ENCODE peak calls at places on chromosomes 4 and X, in six cellular contexts. W is fibroblast of lung, G is upper lobe of right lung, C is GM12865, P is coronary artery, M is left lung. V is an unnamed sample.

GRCh38 chr4:3868146-3868840 is 102.1 kb downstream of the ADRA2C start:
- DNase-seq in C (no peak), G (peak; percentile 43), M (peak; percentile 68), P (peak; percentile 29), W (peak; percentile 4), V (no peak)

GRCh38 chrX:68409154-68409553 is 24.1 kb downstream of the OPHN1 start:
- DNase-seq in W (no peak), C (no peak), M (no peak), P (no peak), G (no peak), V (no peak)

GRCh38 chr4:184684491-184685189 is 35.1 kb downstream of the PRIMPOL start:
- DNase-seq in M (no peak), C (no peak), P (no peak), W (no peak), G (no peak), V (no peak)

GRCh38 chrX:40266490-40267333 is 169.0 kb upstream of the BCOR start:
- DNase-seq in W (peak; percentile 63), M (peak; percentile 89), P (peak; percentile 77), C (no peak), G (peak; percentile 86), V (no peak)

GRCh38 chrX:129478516-129478915 is 44.8 kb downstream of the SMARCA1 start:
- DNase-seq in P (no peak), C (no peak), W (peak; percentile 81), G (no peak), M (no peak), V (no peak)

GRCh38 chr4:128917781-128918180 is 108.3 kb downstream of the JADE1 start:
- DNase-seq in C (peak; percentile 57), W (no peak), G (no peak), M (no peak), P (no peak), V (no peak)

GRCh38 chr4:13944095-13944501 is 316.6 kb upstream of the BOD1L1 start:
- DNase-seq in P (no peak), W (no peak), G (no peak), C (no peak), M (no peak), V (no peak)

GRCh38 chr4:88143504-88143903 is 14.9 kb downstream of the ABCG2 start:
- DNase-seq in W (peak; percentile 18), M (no peak), G (no peak), C (no peak), P (no peak), V (no peak)

GRCh38 chr4:13783800-13784411 is 156.4 kb upstream of the BOD1L1 start:
- DNase-seq in G (no peak), C (peak; percentile 26), W (no peak), M (no peak), P (no peak), V (no peak)

GRCh38 chr4:130738233-130738632 is 1642.3 kb downstream of the C4orf33 start:
- DNase-seq in W (no peak), C (no peak), M (peak; percentile 14), P (no peak), G (no peak), V (no peak)

GRCh38 chr4:8181119-8181518 is 18.0 kb upstream of the SH3TC1 start:
- DNase-seq in C (no peak), W (no peak), G (no peak), M (no peak), P (no peak), V (no peak)

GRCh38 chr4:151029537-151029936 is 14.5 kb upstream of the LRBA start:
- DNase-seq in C (no peak), P (no peak), W (no peak), G (no peak), M (peak; percentile 36), V (no peak)

GRCh38 chr4:18162453-18162852 is 140.9 kb upstream of the LCORL start:
- DNase-seq in C (no peak), M (no peak), P (no peak), G (no peak), W (no peak), V (no peak)

GRCh38 chr4:8238515-8239053 is 31.0 kb upstream of the HTRA3 start:
- DNase-seq in G (no peak), C (no peak), M (peak; percentile 76), W (no peak), P (no peak), V (no peak)

GRCh38 chr4:155953151-155954117 is at the start of gene CTSO:
- DNase-seq in P (peak; percentile 81), C (peak; percentile 89), W (peak; percentile 92), G (peak; percentile 91), M (peak; percentile 92), V (peak; percentile 20)

GRCh38 chr4:182556576-182556975 is 313.4 kb downstream of the TENM3 start:
- DNase-seq in P (no peak), W (peak; percentile 9), C (no peak), G (no peak), M (no peak), V (no peak)

GRCh38 chr4:124181045-124181444 is 531.5 kb downstream of the ANKRD50 start:
- DNase-seq in P (no peak), G (no peak), W (no peak), M (no peak), C (no peak), V (no peak)

DNA sequence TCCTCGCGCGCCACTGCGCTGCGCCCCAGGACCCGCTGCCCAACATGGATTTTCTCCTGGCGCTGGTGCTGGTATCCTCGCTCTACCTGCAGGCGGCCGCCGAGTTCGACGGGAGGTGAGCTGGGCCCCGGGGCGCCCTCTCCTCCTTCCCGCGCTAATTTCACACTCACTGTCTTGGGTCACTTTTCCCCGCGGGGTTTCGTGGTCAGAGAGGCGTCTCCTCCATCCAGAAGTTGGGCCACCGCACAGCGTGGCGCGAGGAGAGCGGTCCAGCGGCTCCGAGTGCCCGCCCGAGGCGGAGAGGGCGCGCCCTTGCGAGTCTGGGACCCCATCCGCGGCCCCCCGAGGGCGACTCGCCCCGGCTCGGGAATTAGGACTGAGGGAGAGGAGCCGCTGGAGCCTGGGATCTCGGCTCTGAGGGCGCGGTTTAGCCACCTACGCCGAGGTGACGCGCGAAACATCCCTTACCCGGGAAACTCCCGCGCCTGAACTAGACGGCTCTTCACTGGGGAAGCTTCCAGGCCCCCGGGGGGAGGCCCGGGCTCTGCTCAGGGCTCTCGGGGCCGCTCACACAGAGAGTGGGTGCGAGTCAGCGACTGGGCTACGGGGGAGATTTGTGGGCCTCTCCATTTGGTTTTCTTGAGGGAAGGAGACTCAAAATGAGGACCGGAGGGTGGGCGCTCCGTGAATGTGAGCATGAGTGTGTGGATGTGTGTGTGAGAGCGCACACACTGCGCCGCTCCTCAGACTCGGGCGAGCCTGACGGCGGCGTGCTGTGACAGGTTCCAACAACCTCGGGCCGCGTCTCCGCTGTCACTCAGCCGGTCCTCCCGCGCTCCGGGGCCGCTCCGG is 564 bp downstream of the NPNT start:
- DNase-seq in C (peak; percentile 44), P (peak; percentile 76), G (peak; percentile 82), W (no peak), M (peak; percentile 80), V (no peak)
- TF ChIP-seq CTCF in C (no peak), P (no peak), G (peak; percentile 16), W (no peak), M (no peak), V (peak; percentile 34)

DNA sequence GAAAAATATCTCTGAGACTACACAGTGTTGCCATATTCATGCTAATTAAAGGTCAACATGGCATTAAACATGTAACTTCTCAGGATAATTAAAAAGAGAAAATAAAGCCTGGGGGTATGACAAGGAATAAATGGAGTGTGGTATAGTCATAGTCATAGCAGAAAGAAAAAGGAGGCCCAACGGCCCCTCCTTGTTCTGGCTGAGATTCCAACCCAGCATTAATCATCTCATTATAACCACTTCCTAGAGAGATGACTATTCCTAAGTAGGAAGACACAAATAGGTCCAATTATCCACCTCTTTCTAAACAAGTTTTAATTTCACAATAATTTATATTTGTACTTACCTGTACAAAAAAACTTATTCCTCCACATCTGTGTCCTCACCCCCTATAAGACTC is 778.4 kb upstream of the AADAT start:
- DNase-seq in W (no peak), M (no peak), G (no peak), P (no peak), C (no peak), V (no peak)
- H3K4me3 ChIP-seq in W (no peak overlapping the region), M (no peak overlapping the region), G (no peak overlapping the region), P (no peak overlapping the region), C (no peak overlapping the region), V (no peak overlapping the region)

DNA sequence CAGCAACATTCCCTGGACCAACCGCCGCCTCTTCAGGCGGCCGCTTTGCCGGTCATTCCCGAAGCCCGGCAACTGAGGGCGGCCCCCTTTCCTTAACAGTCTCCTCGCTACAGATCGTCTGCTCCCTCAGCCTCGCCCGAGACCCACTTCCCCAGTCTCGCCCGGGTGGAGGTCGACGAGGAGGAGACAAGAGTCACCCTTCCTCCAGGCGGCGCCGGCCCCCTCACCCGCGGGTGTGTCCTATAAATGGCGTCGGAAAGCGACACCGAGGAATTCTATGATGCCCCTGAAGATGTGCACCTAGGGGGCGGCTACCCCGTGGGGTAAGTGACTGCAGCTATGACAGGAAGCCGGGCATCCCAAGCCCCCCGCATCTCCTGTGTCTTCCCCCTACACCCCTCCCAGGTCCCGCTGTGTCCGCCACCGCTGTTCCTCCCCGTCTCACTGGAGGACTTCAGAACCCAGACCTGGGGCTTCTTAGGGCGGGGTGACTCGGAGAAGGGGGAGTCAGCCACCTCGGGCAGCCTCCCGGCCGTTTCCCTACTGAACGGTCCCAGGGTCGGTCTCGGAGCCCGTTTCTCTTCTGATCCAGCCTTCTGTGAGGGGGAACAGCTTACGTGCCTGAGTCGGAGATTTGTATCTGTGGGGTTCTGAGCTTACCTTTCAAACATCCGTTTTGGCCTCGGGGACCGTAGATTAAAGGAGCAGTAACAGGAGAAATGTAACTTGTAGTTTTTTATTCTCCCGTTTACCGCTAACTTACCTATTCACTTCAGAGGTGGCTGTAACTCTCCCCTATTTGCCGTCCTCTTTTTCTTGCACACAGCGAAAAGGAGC is 570 bp downstream of the WDR44 start:
- DNase-seq in G (peak; percentile 73), M (peak; percentile 87), P (no peak), C (peak; percentile 50), W (no peak), V (no peak)
- TF ChIP-seq CTCF in G (no peak), M (no peak), P (no peak), C (no peak), W (no peak), V (no peak)

DNA sequence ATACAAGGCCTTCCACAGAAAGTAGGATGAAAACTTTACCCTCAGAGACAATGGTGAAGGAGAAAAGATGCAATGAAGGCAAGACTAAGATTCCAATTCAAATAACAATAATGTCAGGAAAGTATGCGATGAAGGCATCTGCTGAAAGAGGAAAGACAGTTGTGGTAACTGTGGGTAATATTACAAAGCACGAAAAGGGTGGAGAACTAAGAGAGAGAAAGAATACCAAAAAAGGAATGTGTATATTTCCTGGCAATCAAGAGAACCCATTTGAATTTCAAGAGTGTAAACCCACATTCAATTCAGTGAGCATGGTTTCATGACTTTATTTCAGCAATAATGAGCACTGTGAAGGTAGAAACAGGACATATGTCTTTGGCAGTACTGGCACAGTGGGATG is 225.5 kb downstream of the PALLD start:
- DNase-seq in C (no peak), M (no peak), G (no peak), W (no peak), P (no peak), V (no peak)
- H3K4me3 ChIP-seq in C (no peak overlapping the region), M (no peak overlapping the region), G (no peak overlapping the region), W (no peak overlapping the region), P (no peak overlapping the region), V (peak overlapping the region; percentile 6)

GRCh38 chr4:169757575-169758184 is at the start of gene HPF1:
- DNase-seq in G (peak; percentile 97), P (peak; percentile 93), C (peak; percentile 95), M (peak; percentile 99), W (peak; percentile 86), V (peak; percentile 76)
- TF ChIP-seq CTCF in G (no peak), P (no peak), C (no peak), M (peak; percentile 17), W (no peak), V (no peak)

V was measured in ascending aorta.